ENCODE peak calls at places on chromosomes 2 and 18, in four cellular contexts. L is adrenal gland, B is mesothelial cell of epicardium, Q is A549. K is an unnamed sample.

GRCh38 chr2:236847538-236848263 is 238.0 kb upstream of the COPS8 start:
- DNase-seq in L (no peak), B (no peak), Q (no peak), K (no peak)

GRCh38 chr2:152730591-152731333 is 12.3 kb downstream of the ARL6IP6 start:
- DNase-seq in L (no peak), B (no peak), Q (no peak), K (no peak)

GRCh38 chr18:75644871-75645270 is 217.4 kb upstream of the SMIM21 start:
- DNase-seq in L (no peak), B (no peak), Q (no peak), K (no peak)

GRCh38 chr18:28514699-28515098 is 337.8 kb upstream of the CDH2 start:
- DNase-seq in L (no peak), B (no peak), Q (no peak), K (no peak)

GRCh38 chr2:32882911-32883810 is 63.6 kb upstream of the LTBP1 start:
- DNase-seq in L (no peak), B (no peak), Q (no peak), K (no peak)

GRCh38 chr2:44997948-44998347 is 11.3 kb downstream of the SIX2 start:
- DNase-seq in L (no peak), B (no peak), Q (peak; percentile 24), K (no peak)

GRCh38 chr18:179499-179898 is 21.1 kb downstream of the USP14 start:
- DNase-seq in L (no peak), B (no peak), Q (no peak), K (no peak)

GRCh38 chr18:12359515-12359927 is 17.5 kb downstream of the AFG3L2 start:
- DNase-seq in L (no peak), B (no peak), Q (no peak), K (no peak)

GRCh38 chr2:172623249-172623965 is 67.5 kb downstream of the PDK1 start:
- DNase-seq in L (no peak), B (no peak), Q (no peak), K (no peak)

GRCh38 chr18:50013363-50014138 is 181.4 kb downstream of the MYO5B start:
- DNase-seq in L (no peak), B (no peak), Q (no peak), K (no peak)

DNA sequence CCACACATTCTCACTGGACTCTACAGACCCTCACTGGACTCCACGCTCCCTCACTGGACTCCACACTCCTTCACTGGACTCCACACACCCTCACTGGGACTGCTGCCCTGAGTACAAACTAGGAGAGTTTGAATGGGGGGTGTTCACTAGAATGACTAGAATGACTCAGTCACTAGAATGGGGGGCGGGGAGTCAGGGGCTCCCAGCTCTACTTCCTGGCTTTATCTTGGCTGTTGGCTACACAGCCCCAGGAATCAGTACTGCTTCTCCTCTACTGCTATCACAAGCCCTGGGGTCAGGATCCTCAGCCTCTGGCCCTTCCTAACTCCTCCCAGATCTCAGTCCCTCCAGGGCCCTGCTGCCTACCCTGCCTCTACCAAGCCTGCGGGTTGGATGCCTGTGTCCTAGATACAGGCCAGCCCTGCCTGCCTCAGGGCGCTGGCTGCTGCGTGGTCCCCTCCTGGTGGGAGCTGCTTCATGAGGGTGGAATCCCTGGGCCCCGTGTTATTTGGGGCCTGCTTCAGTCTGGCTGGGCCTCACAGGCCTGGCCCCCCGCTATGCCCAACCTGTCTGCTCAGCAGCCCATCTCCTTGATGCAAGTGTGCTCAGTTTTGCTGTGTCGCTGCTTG is 7.8 kb downstream of the PTMA start:
- DNase-seq in L (no peak), B (no peak), Q (no peak), K (no peak)
- TF ChIP-seq CTCF in L (no peak), B (no peak), Q (no peak), K (no peak)

DNA sequence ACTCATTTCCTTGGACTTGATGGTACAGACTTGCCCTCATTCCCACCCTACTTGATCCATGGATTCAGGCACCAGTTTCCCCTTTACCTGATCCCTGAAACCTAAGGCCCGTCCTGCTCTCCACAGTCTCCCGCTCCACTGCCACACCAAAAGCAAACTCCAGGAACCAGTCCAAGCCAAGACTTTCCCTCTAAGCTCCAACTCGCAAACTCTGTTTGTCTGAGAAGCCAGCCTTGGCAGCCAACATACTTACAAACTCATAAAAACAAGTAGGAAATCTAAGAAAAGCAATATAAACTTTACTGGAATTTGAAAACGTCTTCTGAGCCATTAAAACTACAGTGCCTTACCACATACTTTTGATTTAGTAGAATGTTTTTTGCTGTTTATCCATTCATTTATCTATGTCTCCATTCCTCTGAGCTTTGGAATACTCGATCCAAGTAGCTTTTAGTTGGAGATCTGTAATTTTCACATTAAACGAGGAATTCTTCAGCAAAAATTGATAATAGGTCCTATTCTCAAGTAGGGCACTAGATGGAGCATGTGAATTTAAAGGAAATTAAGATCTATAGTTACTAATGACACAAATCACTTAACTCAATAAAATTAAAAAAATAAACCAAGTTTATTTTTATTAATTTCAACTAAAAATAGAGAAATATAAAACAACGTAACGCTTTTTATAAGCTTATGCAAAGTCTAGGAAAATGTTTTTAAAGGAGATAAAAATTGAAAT is 199.7 kb downstream of the MYO3B start:
- DNase-seq in L (no peak), B (no peak), Q (no peak), K (no peak)
- TF ChIP-seq CTCF in L (no peak), B (no peak), Q (peak; percentile 19), K (no peak)

DNA sequence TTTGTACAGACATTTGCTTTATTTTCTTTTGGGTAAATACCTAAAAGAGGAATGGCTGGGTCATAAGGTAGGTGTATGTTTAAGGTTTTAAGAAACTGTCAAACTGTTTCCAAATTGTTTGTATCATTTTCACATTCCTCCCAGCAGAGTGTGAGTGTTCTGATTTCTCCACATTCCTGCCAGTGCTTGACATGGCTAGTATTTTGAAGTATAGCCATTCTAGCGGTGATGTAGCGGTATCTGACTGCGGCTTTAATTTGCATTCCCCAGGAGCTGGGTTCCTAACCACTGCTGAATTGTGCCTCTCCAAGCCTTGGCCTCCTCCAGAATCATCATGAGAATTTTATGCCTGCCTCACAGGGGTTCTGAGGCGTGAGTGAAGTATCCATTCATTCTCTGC is 61.8 kb upstream of the ARL4C start:
- DNase-seq in L (no peak), B (no peak), Q (no peak), K (no peak)
- TF ChIP-seq CTCF in L (no peak), B (no peak), Q (no peak), K (no peak)

GRCh38 chr2:231785822-231786176 is 446 bp upstream of the COPS7B start:
- DNase-seq in L (no peak), B (no peak), Q (no peak), K (no peak)

GRCh38 chr2:231785413-231785812 is 832 bp upstream of the COPS7B start:
- DNase-seq in L (no peak), B (no peak), Q (no peak), K (no peak)

GRCh38 chr2:231786917-231787292 is 660 bp downstream of the COPS7B start:
- DNase-seq in L (no peak), B (no peak), Q (no peak), K (no peak)

GRCh38 chr2:231781798-231782726 is 980 bp upstream of the PDE6D start:
- DNase-seq in L (peak; percentile 46), B (no peak), Q (peak; percentile 50), K (no peak)

DNA sequence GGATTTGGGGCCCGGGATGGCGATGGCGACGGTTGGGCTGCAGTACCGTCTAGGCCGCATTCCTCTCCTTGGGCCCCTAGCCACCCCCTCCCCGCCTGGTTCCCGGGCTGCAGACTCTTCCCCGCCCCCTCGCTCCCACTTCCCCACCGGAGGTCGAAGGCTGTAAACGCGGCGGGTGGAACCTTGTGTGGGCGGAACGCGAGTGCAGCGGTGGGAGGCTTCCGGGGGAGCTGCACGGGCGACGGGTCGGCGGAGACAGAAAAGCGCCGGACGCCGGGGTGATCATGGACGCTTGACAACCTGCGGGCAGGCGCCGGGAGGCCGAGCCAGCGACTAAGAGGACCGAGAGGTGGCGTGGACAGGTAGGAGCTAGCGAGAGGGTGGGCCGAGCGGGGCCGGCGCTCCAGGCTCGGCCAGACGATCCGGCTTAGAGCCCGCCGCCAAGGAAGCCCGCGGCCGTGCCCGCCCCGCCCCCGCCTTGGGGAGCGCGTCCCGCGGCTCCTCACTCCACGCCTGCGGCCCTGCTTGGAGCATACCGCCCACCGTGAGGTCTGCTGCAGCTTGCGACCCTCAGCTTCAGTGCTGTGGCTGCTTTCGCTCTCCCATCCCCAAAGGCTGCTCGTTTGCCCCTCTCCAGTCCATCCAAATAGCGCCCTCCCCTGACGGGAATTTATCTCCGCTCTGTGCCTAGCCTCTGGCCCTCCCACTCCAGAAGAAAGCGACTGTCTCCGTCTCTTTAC is at the start of gene COPS7B:
- DNase-seq in L (peak; percentile 70), B (peak; percentile 89), Q (peak; percentile 88), K (peak; percentile 82)
- TF ChIP-seq CTCF in L (no peak), B (no peak), Q (peak; percentile 60), K (no peak)

GRCh38 chr2:218659258-218659987 is at the start of the genes BCS1L and ZNF142:
- DNase-seq in L (peak; percentile 89), B (peak; percentile 82), Q (peak; percentile 90), K (peak; percentile 95)
- TF ChIP-seq CTCF in L (no peak), B (no peak), Q (no peak), K (no peak)

GRCh38 chr2:28647682-28648081 is 103.9 kb upstream of the PPP1CB start:
- DNase-seq in L (no peak), B (no peak), Q (no peak), K (no peak)
- TF ChIP-seq CTCF in L (no peak), B (no peak), Q (no peak), K (no peak)